ENCODE peak calls at places on chromosomes 1 and 21, in four cellular contexts. V is K562, N is left ventricle myocardium superior, P is SK-MEL-5. T is an unnamed sample.

GRCh38 chr21:36163780-36164426 is 7.3 kb downstream of the DOP1B start:
- DNase-seq in V (no peak), N (no peak), P (no peak), T (no peak)

GRCh38 chr21:44428281-44428942 is 26.9 kb upstream of the LRRC3 start:
- DNase-seq in V (peak), P (peak), N (no peak), T (peak)

GRCh38 chr1:19936061-19936750 is 12.8 kb upstream of the PLA2G2E start:
- DNase-seq in N (no peak), V (no peak), P (no peak), T (no peak)

GRCh38 chr1:151145158-151146071 is 1.0 kb downstream of the SEMA6C start:
- DNase-seq in V (no peak), P (no peak), N (peak), T (peak)

GRCh38 chr1:157369808-157370521 is 182.3 kb downstream of the FCRL5 start:
- DNase-seq in N (no peak), V (peak), P (peak), T (no peak)

GRCh38 chr1:155319536-155319935 is 1.2 kb upstream of the RUSC1 start:
- DNase-seq in V (no peak), P (no peak), N (no peak), T (no peak)

GRCh38 chr1:48061162-48062136 is 64.3 kb upstream of the TRABD2B start:
- DNase-seq in N (peak), P (peak), V (peak), T (no peak)

GRCh38 chr1:221268295-221268694 is 389.1 kb downstream of the HLX start:
- DNase-seq in N (no peak), P (no peak), V (no peak), T (no peak)